ENCODE peak calls at places on chromosomes 11 and 22, in nine cellular contexts. J is activated CD8-positive, alpha-beta T cell treated with anti-CD3 and anti-CD28 coated beads for 36 hours; Q is IMR-90; P is RCC 7860; Z is transverse colon; S is HFFc6; K is stimulated activated CD8-positive, alpha-beta memory T cell treated with anti-CD3 and anti-CD28 coated beads, Interleukin-7, amount 100 ng/mL, for 1 hour; D is stimulated activated CD4-positive, alpha-beta T cell treated with anti-CD3 and anti-CD28 coated beads, TNF-alpha, amount 100 ng/mL, for 1 hour; U is dorsolateral prefrontal cortex. A is an unnamed sample.

GRCh38 chr11:119195680-119196079 is 10.4 kb downstream of the NHERF4 start:
- DNase-seq in P (no peak), U (no peak), D (no peak), Q (peak; percentile 58), S (peak; percentile 66), J (no peak), Z (peak; percentile 66), K (no peak), A (no peak)

GRCh38 chr11:117220999-117221774 is 10.7 kb downstream of the PCSK7 start:
- DNase-seq in Q (no peak), K (no peak), U (no peak), Z (peak; percentile 21), P (no peak), S (no peak), D (no peak), J (no peak), A (no peak)

GRCh38 chr22:30204742-30205111 is 41.8 kb downstream of the LIF start:
- DNase-seq in U (peak; percentile 32), S (peak; percentile 58), J (no peak), Q (peak; percentile 84), D (no peak), Z (peak; percentile 36), P (no peak), K (no peak), A (no peak)

GRCh38 chr11:8092587-8093424 is 11.8 kb downstream of the TUB start:
- DNase-seq in K (no peak), D (no peak), P (peak; percentile 43), S (peak; percentile 69), J (peak; percentile 68), Q (peak; percentile 66), Z (peak; percentile 63), U (no peak), A (no peak)

GRCh38 chr11:70502677-70503076 is 104.3 kb downstream of the CTTN start:
- DNase-seq in P (no peak), K (no peak), S (no peak), J (no peak), Z (no peak), Q (no peak), U (peak; percentile 24), D (no peak), A (no peak)

GRCh38 chr11:121723261-121723741 is 270.5 kb upstream of the SORL1-AS1 start:
- DNase-seq in P (no peak), D (no peak), J (no peak), K (no peak), Z (no peak), U (peak; percentile 43), Q (no peak), S (no peak), A (peak; percentile 66)

GRCh38 chr11:4063348-4063747 is 31.3 kb upstream of the RRM1 start:
- DNase-seq in P (no peak), U (no peak), K (no peak), D (no peak), S (peak; percentile 52), Z (no peak), J (no peak), Q (peak; percentile 38), A (no peak)

GRCh38 chr11:33542921-33543320 is 157.7 kb downstream of the C11orf91 start:
- DNase-seq in J (peak; percentile 53), Z (peak; percentile 44), Q (peak; percentile 40), D (no peak), P (no peak), S (peak; percentile 37), K (no peak), U (peak; percentile 49), A (no peak)

GRCh38 chr11:113262594-113262993 is 51.8 kb upstream of the TTC12 start:
- DNase-seq in Z (no peak), J (no peak), P (no peak), Q (no peak), K (no peak), S (no peak), U (no peak), D (no peak), A (no peak)

GRCh38 chr11:59573216-59573615 is 42.4 kb downstream of the OSBP start:
- DNase-seq in U (no peak), K (no peak), P (peak; percentile 15), J (no peak), Z (no peak), Q (peak; percentile 94), D (no peak), S (peak; percentile 85), A (peak; percentile 86)

GRCh38 chr22:49006207-49007012 is 821.3 kb downstream of the BRD1 start:
- DNase-seq in D (no peak), Z (no peak), K (no peak), P (no peak), Q (no peak), S (no peak), U (no peak), J (no peak), A (no peak)

GRCh38 chr11:124798991-124799383 is 1.2 kb downstream of the MSANTD2 start:
- DNase-seq in J (peak; percentile 10), Z (peak; percentile 11), U (no peak), Q (peak; percentile 77), S (peak; percentile 58), K (no peak), P (peak; percentile 45), D (no peak), A (no peak)

GRCh38 chr11:78740175-78741161 is 165.8 kb upstream of the NARS2 start:
- DNase-seq in Q (no peak), U (no peak), S (no peak), P (no peak), Z (peak; percentile 30), J (no peak), K (no peak), D (no peak), A (no peak)

GRCh38 chr11:18701614-18702216 is 3.1 kb downstream of the TMEM86A start:
- DNase-seq in K (no peak), Z (no peak), J (no peak), S (no peak), Q (no peak), U (no peak), P (no peak), D (no peak), A (no peak)

GRCh38 chr11:70948855-70949551 is 303.4 kb downstream of the SHANK2 start:
- DNase-seq in J (no peak), Z (no peak), P (no peak), U (no peak), Q (no peak), K (no peak), S (no peak), D (no peak), A (no peak)

GRCh38 chr22:40709752-40710413 is 30.6 kb downstream of the MCHR1 start:
- DNase-seq in P (no peak), K (no peak), Q (peak; percentile 84), Z (peak; percentile 25), S (no peak), D (no peak), U (no peak), J (no peak), A (no peak)

GRCh38 chr22:46667245-46667623 is 47.0 kb downstream of the GRAMD4 start:
- DNase-seq in J (no peak), D (no peak), Q (no peak), U (no peak), P (no peak), S (no peak), K (no peak), Z (no peak), A (no peak)

GRCh38 chr11:19232910-19233503 is 7.7 kb downstream of the E2F8 start:
- DNase-seq in D (no peak), J (no peak), K (no peak), Q (peak; percentile 87), Z (no peak), S (peak; percentile 78), P (peak; percentile 72), U (no peak), A (no peak)

GRCh38 chr11:86874314-86875056 is 74.1 kb downstream of the PRSS23 start:
- DNase-seq in J (no peak), K (no peak), S (peak; percentile 36), Z (no peak), P (no peak), D (no peak), Q (peak; percentile 17), U (no peak), A (no peak)

GRCh38 chr22:18110194-18110943 is at the start of gene TUBA8:
- DNase-seq in S (no peak), P (no peak), D (no peak), U (peak; percentile 76), Q (peak; percentile 16), J (peak; percentile 61), Z (peak; percentile 25), K (no peak), A (no peak)

GRCh38 chr11:130212431-130212961 is 52.9 kb downstream of the ST14 start:
- DNase-seq in K (no peak), S (no peak), Q (no peak), J (no peak), D (no peak), Z (peak; percentile 9), U (no peak), P (no peak), A (no peak)